ENCODE peak calls at places on chromosomes 11 and 22, in seven cellular contexts. H, C, A, Y, F, J and U are unnamed samples.

GRCh38 chr11:64092761-64093136 is 57.0 kb downstream of the FLRT1 start:
- DNase-seq in H (no peak), C (no peak), A (no peak), Y (no peak), F (no peak), J (no peak), U (no peak)

GRCh38 chr11:132874638-132875037 is 657.7 kb downstream of the OPCML start:
- DNase-seq in H (peak; percentile 84), C (no peak), A (peak; percentile 84), Y (no peak), F (no peak), J (no peak), U (no peak)

GRCh38 chr22:24424001-24424900 is 3.1 kb upstream of the ADORA2A start:
- DNase-seq in H (no peak), C (no peak), A (no peak), Y (peak; percentile 34), F (no peak), J (no peak), U (no peak)

GRCh38 chr11:32478277-32478731 is 43.0 kb upstream of the WT1 start:
- DNase-seq in H (no peak), C (no peak), A (peak; percentile 30), Y (no peak), F (no peak), J (no peak), U (no peak)

GRCh38 chr11:77374108-77374507 is 72.6 kb upstream of the GDPD4 start:
- DNase-seq in H (peak; percentile 27), C (no peak), A (no peak), Y (no peak), F (no peak), J (no peak), U (no peak)

GRCh38 chr11:5343474-5344335 is at the start of gene OR51B5:
- DNase-seq in H (no peak), C (no peak), A (no peak), Y (no peak), F (no peak), J (no peak), U (no peak)

GRCh38 chr11:86116996-86117705 is 48.3 kb upstream of the PICALM start:
- DNase-seq in H (peak; percentile 86), C (no peak), A (no peak), Y (no peak), F (no peak), J (no peak), U (no peak)

GRCh38 chr11:75480890-75481190 is 44.9 kb downstream of the GDPD5 start:
- DNase-seq in H (no peak), C (peak; percentile 17), A (no peak), Y (no peak), F (no peak), J (no peak), U (no peak)

GRCh38 chr22:50250555-50251471 is at the start of gene HDAC10:
- DNase-seq in H (peak; percentile 76), C (no peak), A (peak; percentile 72), Y (peak; percentile 75), F (peak; percentile 96), J (peak; percentile 38), U (peak; percentile 67)

GRCh38 chr11:86335131-86335768 is 33.2 kb downstream of the HIKESHI start:
- DNase-seq in H (peak; percentile 44), C (no peak), A (no peak), Y (no peak), F (no peak), J (no peak), U (no peak)

GRCh38 chr11:113077379-113077778 is 116.2 kb downstream of the NCAM1 start:
- DNase-seq in H (no peak), C (no peak), A (no peak), Y (no peak), F (no peak), J (no peak), U (no peak)

GRCh38 chr11:74822187-74822586 is 73.5 kb downstream of the RNF169 start:
- DNase-seq in H (no peak), C (no peak), A (peak; percentile 95), Y (no peak), F (no peak), J (no peak), U (no peak)

GRCh38 chr11:83162377-83162776 is 5.4 kb downstream of the PCF11 start:
- DNase-seq in H (no peak), C (no peak), A (peak; percentile 31), Y (no peak), F (peak; percentile 33), J (no peak), U (no peak)

GRCh38 chr11:96097844-96098421 is 174.0 kb upstream of the MTMR2 start:
- DNase-seq in H (peak; percentile 48), C (no peak), A (no peak), Y (no peak), F (no peak), J (no peak), U (no peak)

GRCh38 chr11:19848219-19848618 is 135.6 kb downstream of the NAV2 start:
- DNase-seq in H (no peak), C (no peak), A (no peak), Y (no peak), F (no peak), J (no peak), U (no peak)

GRCh38 chr11:924406-925157 is 1.1 kb upstream of the AP2A2 start:
- DNase-seq in H (no peak), C (peak; percentile 49), A (no peak), Y (no peak), F (no peak), J (no peak), U (no peak)

GRCh38 chr22:23190526-23190925 is 10.2 kb downstream of the BCR start:
- DNase-seq in H (no peak), C (no peak), A (no peak), Y (no peak), F (no peak), J (no peak), U (no peak)

GRCh38 chr11:75919525-75919924 is 104.5 kb downstream of the UVRAG start:
- DNase-seq in H (no peak), C (no peak), A (peak; percentile 61), Y (no peak), F (no peak), J (no peak), U (no peak)

GRCh38 chr22:45196926-45197605 is 33.3 kb downstream of the NUP50 start:
- DNase-seq in H (no peak), C (no peak), A (no peak), Y (no peak), F (no peak), J (no peak), U (no peak)

GRCh38 chr11:102017029-102017428 is 30.2 kb upstream of the CFAP300 start:
- DNase-seq in H (no peak), C (no peak), A (no peak), Y (no peak), F (no peak), J (no peak), U (no peak)

GRCh38 chr11:15923169-15923568 is 433.2 kb downstream of the SOX6 start:
- DNase-seq in H (peak; percentile 29), C (peak; percentile 4), A (no peak), Y (no peak), F (no peak), J (no peak), U (no peak)

GRCh38 chr22:22818861-22819855 is 68.5 kb upstream of the IGLL5 start:
- DNase-seq in H (no peak), C (no peak), A (no peak), Y (no peak), F (peak; percentile 54), J (no peak), U (no peak)